ENCODE peak calls at places on chromosomes 1 and 21, in five cellular contexts. N is SK-N-SH, D is tibial artery, I is heart right ventricle, K is heart left ventricle. L is an unnamed sample.

GRCh38 chr1:172406968-172407367 is 13.5 kb upstream of the C1orf105 start:
- DNase-seq in D (no peak), N (no peak), I (no peak), K (no peak), L (no peak)

GRCh38 chr1:171940373-171940772 is 99.1 kb downstream of the DNM3 start:
- DNase-seq in D (no peak), I (no peak), K (no peak), N (no peak), L (no peak)

GRCh38 chr21:45108808-45109800 is 34.7 kb downstream of the ADARB1 start:
- DNase-seq in N (no peak), D (no peak), I (no peak), K (no peak), L (no peak)

GRCh38 chr1:30446100-30446499 is 277.3 kb downstream of the MATN1 start:
- DNase-seq in I (no peak), K (no peak), N (no peak), D (no peak), L (no peak)

GRCh38 chr1:198267921-198268320 is 111.1 kb downstream of the NEK7 start:
- DNase-seq in D (no peak), I (no peak), N (no peak), K (no peak), L (no peak)

GRCh38 chr1:117096871-117097842 is 24.4 kb downstream of the TRIM45 start:
- DNase-seq in K (no peak), I (no peak), N (no peak), D (no peak), L (no peak)

GRCh38 chr1:173917149-173917548 is at the start of gene SERPINC1:
- DNase-seq in I (no peak), D (no peak), N (no peak), K (no peak), L (no peak)

GRCh38 chr21:14982336-14982735 is 82.5 kb downstream of the NRIP1 start:
- DNase-seq in I (no peak), N (no peak), D (no peak), K (no peak), L (no peak)

GRCh38 chr1:11473635-11474034 is 5.3 kb upstream of the DISP3 start:
- DNase-seq in K (no peak), D (no peak), I (no peak), N (no peak), L (no peak)

GRCh38 chr1:230172016-230172356 is 104.9 kb downstream of the GALNT2 start:
- DNase-seq in N (no peak), D (no peak), I (no peak), K (peak; percentile 11), L (no peak)

DNA sequence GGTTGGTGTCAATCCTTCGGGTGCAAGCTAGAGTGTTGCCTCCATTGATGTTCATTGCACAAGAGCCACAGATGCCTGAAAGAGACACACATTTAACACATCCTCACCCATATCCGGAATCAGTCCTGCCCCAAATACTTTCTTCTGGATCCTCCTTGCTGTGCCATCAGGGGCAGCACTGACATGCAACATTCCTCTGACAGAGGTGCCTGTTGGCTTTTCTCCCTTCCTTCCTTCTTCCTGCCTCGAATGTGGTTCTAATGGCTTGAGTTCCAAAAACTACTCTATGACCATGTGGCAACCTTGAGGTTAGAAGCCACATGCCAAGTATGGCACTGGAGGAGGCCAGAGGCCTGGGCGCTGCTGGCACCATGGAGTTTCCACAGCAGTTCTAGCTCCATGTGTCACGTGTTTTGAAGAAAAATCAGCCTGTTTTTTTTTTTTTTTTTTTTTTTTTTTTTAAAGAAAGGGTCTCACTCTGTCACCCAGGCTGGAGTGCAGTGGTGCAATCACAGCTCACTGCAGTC is 17.0 kb upstream of the ATP13A2 start:
- DNase-seq in K (no peak), I (no peak), N (no peak), D (no peak), L (no peak)
- H3K4me1 ChIP-seq in K (peaks cover 20% of the 10 kb centered on the region), I (peaks cover 20% of the 10 kb centered on the region), N (no peaks in the 10 kb centered on the region), D (no peaks in the 10 kb centered on the region), L (no peaks in the 10 kb centered on the region)

GRCh38 chr1:46941135-46941694 is at the start of gene CYP4A11:
- DNase-seq in K (no peak), D (no peak), I (no peak), N (no peak), L (no peak)
- H3K27ac ChIP-seq in K (no peak within 1 kb of the TSS), D (no peak within 1 kb of the TSS), I (no peak within 1 kb of the TSS), N (no peak within 1 kb of the TSS), L (no peak within 1 kb of the TSS)

GRCh38 chr1:67556297-67556900 is 126.2 kb upstream of the SERBP1 start:
- DNase-seq in I (no peak), D (no peak), K (no peak), N (no peak), L (no peak)
- H3K4me1 ChIP-seq in I (peaks cover 19% of the 10 kb centered on the region), D (peaks cover 10% of the 10 kb centered on the region), K (peaks cover 10% of the 10 kb centered on the region), N (no peaks in the 10 kb centered on the region), L (no peaks in the 10 kb centered on the region)

GRCh38 chr1:209674957-209675566 is at the start of gene G0S2:
- DNase-seq in N (peak; percentile 78), D (no peak), K (peak; percentile 87), I (peak; percentile 81), L (peak; percentile 84)
- H3K27ac ChIP-seq in N (no peak within 1 kb of the TSS), D (no peak within 1 kb of the TSS), K (peak within 1 kb of the TSS; percentile 71), I (peak within 1 kb of the TSS; percentile 93), L (no peak within 1 kb of the TSS)

GRCh38 chr1:153566414-153567371 is 1.0 kb upstream of the S100A2 start:
- DNase-seq in N (peak; percentile 73), I (peak; percentile 92), K (peak; percentile 90), D (peak; percentile 99), L (peak; percentile 98)

GRCh38 chr1:153567621-153568366 is 2.1 kb upstream of the S100A2 start:
- DNase-seq in K (no peak), N (no peak), D (no peak), I (no peak), L (no peak)

GRCh38 chr1:153563991-153564390 is 1.7 kb downstream of the S100A2 start:
- DNase-seq in K (no peak), N (no peak), I (no peak), D (no peak), L (no peak)

GRCh38 chr1:153563339-153563952 is 2.2 kb downstream of the S100A2 start:
- DNase-seq in I (no peak), K (no peak), D (no peak), N (no peak), L (peak; percentile 57)

GRCh38 chr1:153565529-153566374 is at the start of gene S100A2:
- DNase-seq in I (no peak), D (peak; percentile 89), K (no peak), N (no peak), L (peak; percentile 91)
- H3K4me1 ChIP-seq in I (peaks cover 42% of the 10 kb centered on the region), D (peaks cover 38% of the 10 kb centered on the region), K (peaks cover 53% of the 10 kb centered on the region), N (peaks cover 43% of the 10 kb centered on the region), L (no peaks in the 10 kb centered on the region)

GRCh38 chr1:108747898-108748297 is 1.4 kb downstream of the STXBP3 start:
- DNase-seq in K (no peak), I (no peak), D (no peak), N (no peak), L (no peak)
- H3K27ac ChIP-seq in K (peak overlapping the region; percentile 94), I (no peak overlapping the region), D (peak overlapping the region; percentile 96), N (peak overlapping the region; percentile 97), L (no peak overlapping the region)

DNA sequence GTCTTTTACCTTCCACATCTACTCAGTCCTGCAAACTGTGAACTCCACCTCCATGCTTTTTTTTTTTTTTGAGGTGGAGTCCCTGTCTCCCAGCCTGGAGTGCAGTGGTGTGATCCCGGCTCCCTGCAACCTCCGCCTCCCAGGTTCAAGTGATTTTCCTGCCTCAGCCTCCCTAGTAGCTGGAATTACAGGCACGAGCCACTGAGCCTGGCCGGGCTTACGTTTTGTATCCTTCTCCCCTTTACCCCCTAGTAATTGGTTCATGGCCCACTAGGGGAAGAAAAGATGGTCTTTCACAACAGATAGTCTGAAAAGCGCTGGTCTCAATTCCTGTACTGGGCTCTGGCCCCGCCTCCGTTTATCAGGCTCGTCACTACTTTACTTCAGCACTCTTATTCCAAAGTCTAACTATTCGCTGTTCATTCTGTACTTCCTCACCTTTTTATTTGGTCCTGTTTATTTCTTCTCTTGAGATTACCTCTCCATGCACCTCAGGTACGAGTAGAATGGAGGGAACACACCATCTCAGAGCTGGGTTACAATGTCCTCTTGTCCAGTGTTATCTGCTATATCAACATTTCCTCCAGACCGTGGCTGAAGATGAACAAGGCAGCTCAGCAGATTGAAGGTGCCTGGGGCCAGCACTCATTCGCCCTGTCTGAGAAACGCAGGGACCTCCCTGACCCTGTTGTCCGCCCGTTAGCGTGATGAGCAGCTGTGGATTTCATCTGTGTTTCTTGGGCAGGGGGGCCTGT is 16.2 kb downstream of the CNST start:
- DNase-seq in N (no peak), I (no peak), D (no peak), K (no peak), L (no peak)
- H3K4me1 ChIP-seq in N (peaks cover 33% of the 10 kb centered on the region), I (peaks cover 82% of the 10 kb centered on the region), D (peaks cover 34% of the 10 kb centered on the region), K (peaks cover 82% of the 10 kb centered on the region), L (no peaks in the 10 kb centered on the region)

GRCh38 chr1:47686731-47687617 is 249.1 kb downstream of the FOXD2 start:
- DNase-seq in D (no peak), K (no peak), I (no peak), N (no peak), L (no peak)
- H3K27ac ChIP-seq in D (peak overlapping the region; percentile 84), K (no peak overlapping the region), I (no peak overlapping the region), N (no peak overlapping the region), L (no peak overlapping the region)

L was measured in aorta.